ENCODE peak calls at places on chromosomes 5 and 9, in nine cellular contexts. Y is astrocyte of the spinal cord, D is Calu3, N is D721Med, B is prostate gland, T is neural progenitor cell, S is fibroblast of the aortic adventitia, G is mucosa of descending colon, Z is fibroblast of pulmonary artery. V is an unnamed sample.
A peak's percentile ranks its signal among the peaks of the same experiment; 100 is the strongest.

GRCh38 chr9:31590091-31590490 is 794.4 kb upstream of the ACO1 start:
- DNase-seq in Y (peak; percentile 33), D (no peak), N (no peak), B (no peak), T (no peak), S (no peak), G (no peak), Z (peak; percentile 40), V (peak; percentile 44)

GRCh38 chr9:130042406-130042930 is 521 bp downstream of the FNBP1 start:
- DNase-seq in Y (no peak), D (no peak), N (no peak), B (no peak), T (peak; percentile 76), S (no peak), G (peak; percentile 66), Z (no peak), V (no peak)

GRCh38 chr5:167796636-167797035 is 494.8 kb upstream of the WWC1 start:
- DNase-seq in Y (no peak), D (no peak), N (no peak), B (no peak), T (no peak), S (no peak), G (no peak), Z (no peak), V (no peak)

GRCh38 chr5:96322865-96323264 is 110.2 kb downstream of the PCSK1 start:
- DNase-seq in Y (no peak), D (no peak), N (no peak), B (no peak), T (no peak), S (no peak), G (no peak), Z (no peak), V (no peak)

GRCh38 chr9:121826711-121827110 is 175.3 kb downstream of the DAB2IP start:
- DNase-seq in Y (no peak), D (no peak), N (no peak), B (no peak), T (no peak), S (no peak), G (no peak), Z (no peak), V (no peak)

GRCh38 chr5:144040615-144041394 is 129.7 kb downstream of the YIPF5 start:
- DNase-seq in Y (no peak), D (no peak), N (no peak), B (no peak), T (no peak), S (peak; percentile 21), G (no peak), Z (no peak), V (no peak)

GRCh38 chr5:122434120-122434519 is 122.1 kb downstream of the SNCAIP start:
- DNase-seq in Y (peak; percentile 4), D (no peak), N (no peak), B (peak; percentile 13), T (no peak), S (no peak), G (no peak), Z (no peak), V (no peak)

GRCh38 chr5:127898551-127899213 is 184.9 kb upstream of the SLC12A2 start:
- DNase-seq in Y (no peak), D (no peak), N (no peak), B (no peak), T (no peak), S (peak; percentile 47), G (no peak), Z (peak; percentile 37), V (no peak)

GRCh38 chr5:176895829-176896228 is 3.3 kb downstream of the HK3 start:
- DNase-seq in Y (no peak), D (no peak), N (no peak), B (peak; percentile 2), T (no peak), S (no peak), G (no peak), Z (no peak), V (no peak)

GRCh38 chr9:128001411-128002298 is 20.9 kb upstream of the EEIG1 start:
- DNase-seq in Y (peak; percentile 77), D (peak; percentile 35), N (no peak), B (no peak), T (peak; percentile 43), S (peak; percentile 93), G (no peak), Z (peak; percentile 82), V (peak; percentile 47)

GRCh38 chr5:115624994-115625393 is 842 bp downstream of the TMED7 start:
- DNase-seq in Y (no peak), D (no peak), N (no peak), B (no peak), T (no peak), S (no peak), G (no peak), Z (peak; percentile 8), V (no peak)

GRCh38 chr9:108416321-108416720 is 439.5 kb downstream of the ACTL7B start:
- DNase-seq in Y (peak; percentile 29), D (peak; percentile 14), N (no peak), B (no peak), T (no peak), S (peak; percentile 40), G (no peak), Z (peak; percentile 7), V (no peak)

GRCh38 chr5:112338681-112339337 is 80.3 kb downstream of the EPB41L4A start:
- DNase-seq in Y (peak; percentile 22), D (peak; percentile 63), N (no peak), B (peak; percentile 78), T (no peak), S (peak; percentile 59), G (no peak), Z (peak; percentile 85), V (peak; percentile 70)

GRCh38 chr9:74940600-74940999 is 12.1 kb downstream of the C9orf40 start:
- DNase-seq in Y (no peak), D (no peak), N (no peak), B (no peak), T (no peak), S (peak; percentile 56), G (no peak), Z (peak; percentile 54), V (no peak)

GRCh38 chr5:133356386-133357331 is 255.7 kb downstream of the FSTL4 start:
- DNase-seq in Y (no peak), D (no peak), N (no peak), B (no peak), T (no peak), S (no peak), G (no peak), Z (no peak), V (no peak)

GRCh38 chr9:84875193-84875592 is 205.7 kb downstream of the NTRK2 start:
- DNase-seq in Y (no peak), D (no peak), N (no peak), B (no peak), T (no peak), S (no peak), G (no peak), Z (peak; percentile 38), V (no peak)

GRCh38 chr5:53482717-53483638 is 2.5 kb downstream of the FST start:
- DNase-seq in Y (peak; percentile 29), D (peak; percentile 45), N (no peak), B (peak; percentile 5), T (peak; percentile 77), S (peak; percentile 52), G (peak; percentile 59), Z (peak; percentile 31), V (no peak)

GRCh38 chr5:131814990-131815389 is 18.2 kb upstream of the FNIP1 start:
- DNase-seq in Y (peak; percentile 76), D (peak; percentile 24), N (no peak), B (no peak), T (no peak), S (peak; percentile 88), G (no peak), Z (peak; percentile 92), V (peak; percentile 60)

GRCh38 chr5:178450121-178450631 is 140.0 kb downstream of the COL23A1 start:
- DNase-seq in Y (no peak), D (no peak), N (no peak), B (no peak), T (no peak), S (no peak), G (no peak), Z (no peak), V (no peak)

DNA sequence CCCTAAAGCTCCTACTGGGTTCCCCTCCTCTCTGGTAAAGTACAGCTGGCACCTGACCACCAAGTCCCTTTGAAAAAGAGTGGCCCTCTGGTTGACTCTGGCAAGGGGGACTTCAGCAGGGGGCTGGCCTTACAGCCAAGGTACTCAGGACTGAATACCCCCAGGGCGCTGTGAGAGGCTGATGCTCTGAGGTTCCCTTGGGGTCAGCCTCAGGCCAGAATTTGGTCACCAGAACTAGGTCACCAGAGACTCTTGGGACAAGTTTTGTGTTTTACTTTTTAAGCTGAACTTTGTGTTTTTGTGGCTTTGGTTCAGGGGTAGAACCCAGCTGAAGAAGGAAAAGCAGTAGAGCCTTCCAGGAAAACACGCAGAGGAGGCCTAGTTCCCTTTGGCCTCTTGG is 23.3 kb upstream of the SMU1 start:
- DNase-seq in Y (no peak), D (no peak), N (no peak), B (no peak), T (no peak), S (no peak), G (no peak), Z (no peak), V (no peak)
- TF ChIP-seq CTCF in Y (no peak), D (no peak), N (no peak), B (no peak), T (no peak), S (no peak), G (no peak), Z (no peak), V (no peak)

GRCh38 chr5:146052780-146053179 is 52.6 kb downstream of the PLAC8L1 start:
- DNase-seq in Y (no peak), D (peak; percentile 24), N (no peak), B (no peak), T (peak; percentile 51), S (no peak), G (no peak), Z (no peak), V (no peak)
- TF ChIP-seq CTCF in Y (peak; percentile 45), D (peak; percentile 27), N (peak; percentile 22), B (no peak), T (peak; percentile 59), S (peak; percentile 25), G (no peak), Z (peak; percentile 44), V (peak; percentile 58)

GRCh38 chr5:100575815-100576214 is 40.6 kb downstream of the FAM174A start:
- DNase-seq in Y (no peak), D (no peak), N (no peak), B (no peak), T (no peak), S (no peak), G (no peak), Z (peak; percentile 16), V (no peak)
- TF ChIP-seq CTCF in Y (no peak), D (no peak), N (no peak), B (no peak), T (no peak), S (no peak), G (no peak), Z (no peak), V (no peak)

DNA sequence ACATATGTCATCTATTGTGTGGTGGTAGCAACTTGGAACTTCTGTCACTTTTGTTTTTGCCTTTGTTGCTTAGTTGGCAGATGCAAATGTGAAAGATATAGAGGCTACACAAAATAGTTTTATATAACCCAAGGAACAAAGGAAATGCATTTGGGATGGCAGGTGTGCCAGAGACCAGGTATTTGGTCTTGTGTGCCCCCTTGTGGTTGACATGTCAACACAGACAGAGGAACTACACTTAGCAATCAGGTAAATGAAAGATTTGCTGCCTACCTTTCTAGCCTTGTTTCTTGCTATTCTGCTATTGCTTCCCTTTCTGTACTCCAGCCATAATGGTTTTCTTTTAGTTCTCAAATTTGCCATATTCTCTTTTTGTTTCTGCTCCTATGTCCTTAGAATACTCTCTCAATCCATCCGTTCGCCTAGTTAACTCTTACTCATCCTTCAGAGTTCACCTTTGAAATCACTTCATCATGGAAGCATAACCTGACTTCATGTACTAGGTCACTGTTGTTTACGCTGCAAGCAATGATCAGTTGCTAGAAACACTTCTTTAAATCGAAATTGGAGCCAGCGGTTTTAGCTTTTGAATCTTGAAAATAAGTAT is 119.5 kb downstream of the TRPM3 start:
- DNase-seq in Y (peak; percentile 25), D (peak; percentile 63), N (no peak), B (peak; percentile 29), T (peak; percentile 70), S (peak; percentile 66), G (no peak), Z (peak; percentile 58), V (peak; percentile 19)
- TF ChIP-seq CTCF in Y (peak; percentile 62), D (peak; percentile 66), N (peak; percentile 53), B (peak; percentile 69), T (peak; percentile 74), S (peak; percentile 65), G (no peak), Z (peak; percentile 70), V (peak; percentile 77)